ENCODE peak calls at places on chromosomes 4 and X, in ten cellular contexts. Q, O, A, S, W, E, T, N, K and B are unnamed samples.
A peak's percentile ranks its signal among the peaks of the same experiment; 100 is the strongest.

GRCh38 chr4:5051692-5052423 is 578 bp downstream of the STK32B start:
- DNase-seq in W (no peak), A (peak; percentile 40), O (no peak), T (no peak), S (no peak), E (no peak), K (peak; percentile 53), N (no peak), Q (no peak), B (peak; percentile 40)

GRCh38 chrX:34578237-34578636 is 78.8 kb downstream of the TMEM47 start:
- DNase-seq in S (no peak), T (peak; percentile 5), E (peak; percentile 7), Q (no peak), W (no peak), A (peak; percentile 35), N (peak; percentile 10), O (no peak), K (peak; percentile 54), B (no peak)

GRCh38 chrX:39752820-39753219 is 344.9 kb downstream of the BCOR start:
- DNase-seq in O (no peak), Q (peak; percentile 67), T (no peak), E (peak; percentile 67), K (no peak), S (no peak), A (peak; percentile 53), N (no peak), W (no peak), B (no peak)

GRCh38 chr4:85783483-85783882 is 308.5 kb downstream of the ARHGAP24 start:
- DNase-seq in Q (no peak), A (peak; percentile 93), T (no peak), N (no peak), K (peak; percentile 95), O (no peak), E (no peak), S (no peak), W (no peak), B (no peak)

GRCh38 chrX:68403522-68403921 is 29.8 kb downstream of the OPHN1 start:
- DNase-seq in E (no peak), T (no peak), N (no peak), W (no peak), O (no peak), A (no peak), Q (no peak), K (no peak), S (no peak), B (no peak)

GRCh38 chrX:69285881-69286545 is 120.8 kb upstream of the PJA1 start:
- DNase-seq in T (peak; percentile 84), O (no peak), K (peak; percentile 57), E (peak; percentile 29), N (peak; percentile 78), A (peak; percentile 36), Q (peak; percentile 56), W (peak; percentile 0), S (peak; percentile 63), B (peak; percentile 55)

GRCh38 chrX:36909584-36909983 is 98.6 kb upstream of the FAM47C start:
- DNase-seq in S (no peak), T (no peak), O (no peak), E (no peak), N (no peak), A (no peak), Q (no peak), K (no peak), W (no peak), B (no peak)

GRCh38 chr4:14338206-14338605 is 664.1 kb upstream of the CPEB2 start:
- DNase-seq in E (no peak), O (no peak), K (peak; percentile 6), A (peak; percentile 6), S (no peak), T (no peak), W (no peak), N (no peak), Q (no peak), B (no peak)

GRCh38 chrX:55867708-55868107 is 150.2 kb downstream of the RRAGB start:
- DNase-seq in E (no peak), S (no peak), A (no peak), Q (no peak), N (no peak), W (no peak), O (no peak), K (no peak), T (no peak), B (no peak)